ENCODE peak calls at places on chromosomes 4 and X, in seven cellular contexts. E is breast epithelium; R is adrenal gland; X is pancreas; A is right atrium auricular region; L is CD8-positive, alpha-beta T cell; M is right lobe of liver. J is an unnamed sample.

GRCh38 chrX:40966204-40966820 is 118.9 kb upstream of the USP9X start:
- DNase-seq in E (no peak), R (no peak), X (no peak), A (no peak), L (no peak), M (no peak), J (no peak)

GRCh38 chr4:119897260-119897659 is 169.4 kb downstream of the MAD2L1 start:
- DNase-seq in E (no peak), R (no peak), X (no peak), A (no peak), L (no peak), M (no peak), J (no peak)

GRCh38 chr4:105088110-105088879 is 58.4 kb upstream of the TET2 start:
- DNase-seq in E (no peak), R (no peak), X (no peak), A (no peak), L (no peak), M (no peak), J (no peak)

GRCh38 chrX:115940348-115940747 is 230.2 kb upstream of the AGTR2 start:
- DNase-seq in E (no peak), R (no peak), X (no peak), A (no peak), L (no peak), M (no peak), J (no peak)

GRCh38 chr4:16524911-16525574 is 298.8 kb upstream of the TAPT1 start:
- DNase-seq in E (no peak), R (peak), X (no peak), A (peak), L (no peak), M (no peak), J (no peak)

GRCh38 chr4:139973611-139974010 is 180.4 kb downstream of the MAML3 start:
- DNase-seq in E (no peak), R (no peak), X (no peak), A (no peak), L (no peak), M (no peak), J (no peak)

GRCh38 chr4:39576268-39576667 is 49.0 kb upstream of the UGDH start:
- DNase-seq in E (no peak), R (no peak), X (no peak), A (no peak), L (no peak), M (no peak), J (no peak)

GRCh38 chr4:123649644-123650356 is 253.2 kb downstream of the SPRY1 start:
- DNase-seq in E (no peak), R (no peak), X (peak), A (no peak), L (no peak), M (peak), J (peak)

GRCh38 chrX:68997911-68998310 is 167.3 kb downstream of the PJA1 start:
- DNase-seq in E (no peak), R (peak), X (no peak), A (peak), L (no peak), M (no peak), J (no peak)

GRCh38 chrX:2489446-2490445 is 11.0 kb downstream of the DHRSX start:
- DNase-seq in E (no peak), R (no peak), X (peak), A (no peak), L (no peak), M (no peak), J (no peak)

GRCh38 chr4:126137782-126138170 is 823.0 kb downstream of the FAT4 start:
- DNase-seq in E (no peak), R (no peak), X (no peak), A (no peak), L (no peak), M (no peak), J (no peak)

GRCh38 chr4:31041385-31041784 is 321.2 kb downstream of the PCDH7 start:
- DNase-seq in E (no peak), R (no peak), X (no peak), A (no peak), L (no peak), M (no peak), J (no peak)

GRCh38 chr4:4592414-4592813 is 50.6 kb upstream of the STX18 start:
- DNase-seq in E (no peak), R (no peak), X (no peak), A (no peak), L (no peak), M (no peak), J (no peak)

GRCh38 chr4:100302061-100303026 is 112.1 kb upstream of the DDIT4L start:
- DNase-seq in E (no peak), R (no peak), X (no peak), A (no peak), L (no peak), M (no peak), J (no peak)

GRCh38 chr4:79325436-79325835 is 425 bp downstream of the NAA11 start:
- DNase-seq in E (no peak), R (no peak), X (no peak), A (no peak), L (no peak), M (no peak), J (no peak)

GRCh38 chr4:8221476-8221875 is 22.4 kb downstream of the SH3TC1 start:
- DNase-seq in E (no peak), R (no peak), X (no peak), A (no peak), L (no peak), M (no peak), J (no peak)

GRCh38 chr4:110165382-110166285 is 32.8 kb downstream of the ELOVL6 start:
- DNase-seq in E (no peak), R (peak), X (no peak), A (no peak), L (peak), M (no peak), J (no peak)

GRCh38 chr4:21046121-21046520 is 345.9 kb downstream of the PACRGL start:
- DNase-seq in E (no peak), R (no peak), X (no peak), A (no peak), L (no peak), M (no peak), J (no peak)

GRCh38 chrX:12825801-12826200 is 34.6 kb downstream of the PRPS2 start:
- DNase-seq in E (no peak), R (no peak), X (no peak), A (no peak), L (no peak), M (no peak), J (no peak)

GRCh38 chrX:67520671-67521070 is 23.1 kb upstream of the AR start:
- DNase-seq in E (no peak), R (no peak), X (no peak), A (no peak), L (no peak), M (no peak), J (no peak)

GRCh38 chrX:11066812-11067211 is 44.3 kb upstream of the HCCS start:
- DNase-seq in E (no peak), R (no peak), X (no peak), A (no peak), L (no peak), M (no peak), J (no peak)

GRCh38 chr4:133866328-133866699 is 335.3 kb downstream of the PABPC4L start:
- DNase-seq in E (no peak), R (no peak), X (no peak), A (no peak), L (no peak), M (no peak), J (no peak)

GRCh38 chr4:30269850-30270249 is 450.3 kb upstream of the PCDH7 start:
- DNase-seq in E (no peak), R (no peak), X (no peak), A (no peak), L (no peak), M (no peak), J (no peak)

GRCh38 chr4:25755911-25756310 is 100.3 kb downstream of the SLC34A2 start:
- DNase-seq in E (no peak), R (no peak), X (no peak), A (no peak), L (no peak), M (no peak), J (no peak)
- H3K4me3 ChIP-seq in E (no peak), R (no peak), X (no peak), A (no peak), L (no peak), M (no peak), J (no peak)

DNA sequence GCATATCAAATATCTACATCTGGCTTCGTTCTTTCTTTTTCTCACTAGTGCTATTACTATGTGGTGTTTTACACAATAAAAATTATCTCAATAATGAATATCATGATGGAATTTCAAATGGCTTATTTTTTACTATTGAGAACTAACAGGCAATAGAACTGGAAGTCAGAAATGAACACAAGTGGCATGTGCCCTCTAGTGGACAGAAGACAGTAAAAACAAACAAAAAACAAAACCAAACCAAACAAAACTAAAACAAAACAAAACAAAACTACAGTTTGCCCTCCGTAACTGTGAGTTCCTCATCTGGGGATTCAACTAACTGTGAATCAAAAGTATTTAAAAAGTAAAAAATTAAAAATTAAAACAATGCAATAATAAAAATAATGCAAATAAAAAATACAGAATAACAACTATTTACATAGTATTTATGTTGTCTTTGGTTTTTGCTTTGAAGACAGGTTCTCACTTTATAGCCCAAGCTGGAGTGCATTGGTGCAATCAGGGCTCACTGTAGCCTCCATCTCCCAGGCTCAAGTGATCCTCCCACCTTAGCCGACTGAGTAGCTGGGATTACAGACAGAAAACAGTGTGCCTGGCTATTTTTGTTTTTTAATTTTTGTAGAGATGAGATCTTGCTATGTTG is 195.6 kb upstream of the TACR3 start:
- DNase-seq in E (no peak), R (no peak), X (no peak), A (no peak), L (no peak), M (no peak), J (no peak)
- TF ChIP-seq CTCF in E (no peak), R (peak), X (peak), A (no peak), L (no peak), M (peak), J (no peak)

GRCh38 chr4:143359794-143360193 is 23.1 kb downstream of the GAB1 start:
- DNase-seq in E (no peak), R (no peak), X (no peak), A (no peak), L (no peak), M (no peak), J (no peak)
- H3K27ac ChIP-seq in E (peak), R (peak), X (peak), A (no peak), L (no peak), M (peak), J (peak)

GRCh38 chrX:9278475-9279270 is 186.2 kb upstream of the TBL1X start:
- DNase-seq in E (no peak), R (no peak), X (no peak), A (no peak), L (no peak), M (no peak), J (no peak)
- H3K4me3 ChIP-seq in E (no peak), R (no peak), X (no peak), A (no peak), L (no peak), M (no peak), J (peak)

DNA sequence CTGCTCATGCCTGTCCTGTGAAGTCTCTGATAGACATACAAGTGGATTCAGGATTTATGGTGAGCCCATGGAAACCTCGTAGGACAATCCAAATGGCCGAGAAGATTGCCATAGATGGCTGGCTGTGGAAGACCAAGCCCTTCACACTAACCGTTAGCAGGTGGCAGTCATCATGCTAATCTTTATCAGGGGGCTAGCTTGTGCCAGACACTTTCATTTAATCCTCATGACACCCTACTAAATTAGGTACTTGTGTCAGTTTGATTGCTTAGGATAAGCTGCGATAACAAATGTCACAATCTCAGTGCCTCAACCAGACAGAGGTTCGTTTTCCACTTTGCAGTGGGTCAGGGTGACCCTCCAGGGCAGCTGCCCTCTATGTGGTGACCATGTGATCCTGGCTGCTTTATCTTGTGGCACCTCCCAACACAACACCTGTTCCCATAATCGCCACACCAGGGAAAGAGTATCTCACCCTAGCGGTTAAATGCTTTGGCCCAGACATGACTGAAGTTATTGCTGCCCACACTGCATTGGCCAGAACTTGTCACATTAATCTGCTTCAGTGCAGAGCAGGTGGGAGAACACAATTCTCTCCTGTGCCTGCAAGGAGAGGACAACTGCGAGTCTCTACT is 60.8 kb downstream of the REPS2 start:
- DNase-seq in E (no peak), R (no peak), X (no peak), A (no peak), L (no peak), M (no peak), J (no peak)
- TF ChIP-seq CTCF in E (no peak), R (no peak), X (no peak), A (no peak), L (no peak), M (no peak), J (no peak)